ENCODE peak calls at places on chromosomes 7 and 10, in seven cellular contexts. M, W, P, C, Q, D and T are unnamed samples.

GRCh38 chr7:107638594-107638993 is 22.0 kb upstream of the SLC26A4 start:
- DNase-seq in C (no peak), D (no peak), W (no peak), P (no peak), Q (no peak), M (no peak), T (peak; percentile 43)

GRCh38 chr10:55550241-55550640 is 749.2 kb upstream of the PCDH15 start:
- DNase-seq in M (no peak), W (no peak), D (no peak), P (peak; percentile 21), C (no peak), Q (no peak), T (no peak)

GRCh38 chr7:50426280-50427045 is 23.7 kb downstream of the FIGNL1 start:
- DNase-seq in D (no peak), W (no peak), Q (no peak), P (no peak), M (no peak), C (no peak), T (no peak)

GRCh38 chr10:66928000-66928770 is 2.3 kb downstream of the LRRTM3 start:
- DNase-seq in M (peak; percentile 11), Q (no peak), P (peak; percentile 2), D (no peak), W (peak; percentile 45), C (no peak), T (no peak)

GRCh38 chr7:132402751-132403245 is 173.5 kb downstream of the PLXNA4 start:
- DNase-seq in M (no peak), P (peak; percentile 41), Q (no peak), W (no peak), C (no peak), D (no peak), T (no peak)

GRCh38 chr10:133318494-133319127 is 9.9 kb downstream of the ZNF511 start:
- DNase-seq in D (no peak), W (peak; percentile 88), M (peak; percentile 86), Q (peak; percentile 59), C (peak; percentile 60), P (peak; percentile 59), T (peak; percentile 74)

GRCh38 chr10:95355241-95355779 is 64.5 kb upstream of the PDLIM1 start:
- DNase-seq in D (no peak), P (peak; percentile 60), M (no peak), Q (peak; percentile 36), C (no peak), W (no peak), T (no peak)

GRCh38 chr7:99010281-99010680 is 131.9 kb downstream of the TRRAP start:
- DNase-seq in D (no peak), W (no peak), Q (no peak), C (no peak), P (no peak), M (no peak), T (no peak)

GRCh38 chr10:43802988-43803696 is 154.5 kb upstream of the ZNF32 start:
- DNase-seq in C (no peak), P (no peak), Q (no peak), W (no peak), M (no peak), D (no peak), T (no peak)

GRCh38 chr7:137694405-137694804 is 152.4 kb downstream of the DGKI start:
- DNase-seq in Q (no peak), C (no peak), M (no peak), W (no peak), P (no peak), D (no peak), T (no peak)

GRCh38 chr7:23490357-23491131 is 20.3 kb upstream of the IGF2BP3 start:
- DNase-seq in D (no peak), M (peak; percentile 50), C (peak; percentile 32), P (peak; percentile 38), Q (peak; percentile 48), W (no peak), T (peak; percentile 80)

GRCh38 chr7:3301831-3302618 is 973 bp downstream of the SDK1 start:
- DNase-seq in Q (peak; percentile 17), P (peak; percentile 43), D (no peak), C (no peak), M (peak; percentile 26), W (peak; percentile 36), T (no peak)

GRCh38 chr7:85426487-85426960 is 239.7 kb upstream of the SEMA3D start:
- DNase-seq in C (no peak), P (peak; percentile 1), D (no peak), Q (no peak), M (no peak), W (no peak), T (no peak)

GRCh38 chr7:85423209-85423895 is 236.5 kb upstream of the SEMA3D start:
- DNase-seq in D (no peak), P (no peak), Q (no peak), M (no peak), C (no peak), W (no peak), T (no peak)

GRCh38 chr7:85424298-85424697 is 237.4 kb upstream of the SEMA3D start:
- DNase-seq in P (no peak), D (no peak), C (no peak), M (no peak), W (no peak), Q (no peak), T (no peak)
- TF ChIP-seq CTCF in P (no peak), D (no peak), C (no peak), M (no peak), W (no peak), Q (no peak), T (no peak)

DNA sequence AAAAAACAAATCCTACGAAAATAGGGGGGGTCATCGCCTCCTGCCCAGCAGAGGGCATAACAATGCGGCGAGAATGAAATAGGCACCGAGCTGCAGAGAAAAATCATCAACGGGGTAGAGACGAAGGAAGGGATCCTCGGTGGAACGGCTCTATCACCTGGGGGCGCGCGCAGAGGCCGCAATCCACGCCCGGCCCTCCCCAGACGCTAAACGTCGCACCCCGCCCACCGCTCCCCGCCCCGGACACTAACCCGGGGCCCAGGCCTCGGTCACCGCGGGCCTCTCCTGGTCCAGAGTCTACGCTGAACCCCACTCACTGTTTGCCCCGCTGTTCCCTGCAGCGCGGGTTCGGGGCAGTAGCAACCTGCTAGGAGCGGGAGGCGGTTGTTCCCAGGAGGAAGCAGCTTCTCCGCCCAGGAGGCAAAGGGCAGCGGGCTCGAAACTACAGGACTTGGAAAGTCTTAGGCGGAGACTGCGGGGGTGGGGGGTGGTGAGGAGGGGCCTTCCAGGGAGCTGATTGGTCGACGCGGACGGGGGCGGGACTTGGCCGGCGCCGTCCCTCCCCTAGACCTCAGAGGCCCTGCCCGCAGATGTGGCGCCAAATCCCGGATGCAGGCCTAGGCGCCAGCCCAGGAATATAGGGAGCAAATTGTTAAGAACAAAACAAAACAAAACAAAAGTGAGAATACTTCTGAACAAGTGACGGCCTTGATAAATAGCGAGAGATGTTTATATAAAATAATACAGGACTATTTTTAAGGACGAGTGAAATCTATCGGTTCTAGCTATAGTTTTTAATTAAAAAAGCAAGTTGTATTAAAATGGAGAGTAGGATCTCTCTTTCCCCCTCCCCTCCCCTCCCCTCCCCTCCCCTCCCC is at the start of gene TCAF1:
- DNase-seq in C (peak; percentile 98), D (peak; percentile 85), M (peak; percentile 93), W (peak; percentile 97), Q (peak; percentile 96), P (peak; percentile 95), T (peak; percentile 97)
- TF ChIP-seq CTCF in C (peak; percentile 15), D (peak; percentile 45), M (peak; percentile 15), W (peak; percentile 45), Q (peak; percentile 46), P (peak; percentile 45), T (peak; percentile 30)

DNA sequence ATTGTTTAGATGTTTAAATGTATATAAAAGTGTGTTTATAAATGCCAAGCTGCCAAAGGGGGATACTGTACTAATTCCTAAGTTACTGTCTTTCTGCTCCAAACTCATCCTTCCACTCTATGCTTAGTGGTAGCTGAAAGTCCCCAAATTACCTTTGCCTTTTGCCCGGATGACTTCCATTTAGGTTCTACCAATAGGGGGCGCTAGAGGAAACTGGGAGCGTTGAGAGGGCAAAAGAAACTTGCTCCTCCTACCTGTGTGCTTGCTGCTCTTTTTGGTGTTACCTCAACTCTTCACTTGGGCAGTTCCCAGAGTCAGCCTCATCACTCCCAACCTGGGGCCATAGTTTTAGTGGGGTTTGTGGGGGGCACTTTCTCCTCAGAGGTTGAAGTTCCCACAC is 5.9 kb upstream of the OR2A25 start:
- DNase-seq in Q (no peak), W (peak; percentile 14), M (no peak), D (no peak), P (no peak), C (no peak), T (no peak)
- TF ChIP-seq CTCF in Q (peak; percentile 17), W (peak; percentile 61), M (peak; percentile 71), D (no peak), P (peak; percentile 25), C (no peak), T (peak; percentile 24)

GRCh38 chr10:71984126-71984797 is 20.1 kb downstream of the CHST3 start:
- DNase-seq in C (no peak), M (no peak), P (no peak), D (no peak), W (no peak), Q (no peak), T (no peak)

GRCh38 chr10:71982269-71983178 is 18.3 kb downstream of the CHST3 start:
- DNase-seq in Q (no peak), W (no peak), C (no peak), M (no peak), D (no peak), P (no peak), T (no peak)

GRCh38 chr10:71984798-71985388 is 20.7 kb downstream of the CHST3 start:
- DNase-seq in M (no peak), C (no peak), W (no peak), P (no peak), Q (peak; percentile 29), D (no peak), T (peak; percentile 59)

GRCh38 chr10:71981868-71982230 is 17.7 kb downstream of the CHST3 start:
- DNase-seq in C (no peak), Q (no peak), P (no peak), D (no peak), W (no peak), M (no peak), T (no peak)

GRCh38 chr10:71985542-71986250 is 21.5 kb downstream of the CHST3 start:
- DNase-seq in D (no peak), C (no peak), Q (peak; percentile 81), P (peak; percentile 91), M (no peak), W (no peak), T (peak; percentile 59)
- TF ChIP-seq CTCF in D (peak; percentile 7), C (no peak), Q (no peak), P (no peak), M (no peak), W (no peak), T (no peak)

GRCh38 chr7:128387663-128388485 is 21.9 kb downstream of the IMPDH1 start:
- DNase-seq in M (peak; percentile 93), P (peak; percentile 82), Q (peak; percentile 71), D (peak; percentile 24), W (peak; percentile 95), C (peak; percentile 73), T (peak; percentile 89)
- TF ChIP-seq CTCF in M (peak; percentile 75), P (peak; percentile 89), Q (peak; percentile 75), D (peak; percentile 88), W (peak; percentile 90), C (peak; percentile 77), T (peak; percentile 89)

GRCh38 chr7:302054-302992 is 12.4 kb downstream of the FOXL3 start:
- DNase-seq in W (no peak), M (no peak), D (no peak), Q (no peak), P (no peak), C (no peak), T (no peak)
- TF ChIP-seq CTCF in W (no peak), M (no peak), D (no peak), Q (no peak), P (no peak), C (no peak), T (no peak)

GRCh38 chr7:6248581-6248980 is 23.8 kb downstream of the CYTH3 start:
- DNase-seq in C (no peak), D (peak; percentile 50), M (no peak), W (no peak), P (peak; percentile 79), Q (no peak), T (no peak)
- TF ChIP-seq CTCF in C (no peak), D (no peak), M (no peak), W (no peak), P (no peak), Q (no peak), T (no peak)